ENCODE peak calls at places on chromosomes 11 and 22, in five cellular contexts. One of them, this sample, is unnamed.

GRCh38 chr11:69084371-69084770 is 35.6 kb downstream of the TPCN2 start:
- DNase-seq in GM20000: no peak
- DNase-seq in endothelial cell: no peak
- DNase-seq in BE2C: no peak
- DNase-seq in stomach: no peak
- DNase-seq in this sample: no peak

GRCh38 chr22:24146190-24146616 is 35.1 kb upstream of the SUSD2 start:
- DNase-seq in BE2C: no peak
- DNase-seq in endothelial cell: peak; percentile 44
- DNase-seq in GM20000: peak; percentile 81
- DNase-seq in stomach: peak; percentile 58
- DNase-seq in this sample: no peak

GRCh38 chr11:35235944-35236666 is 97.1 kb downstream of the CD44 start:
- DNase-seq in endothelial cell: no peak
- DNase-seq in stomach: peak; percentile 72
- DNase-seq in BE2C: no peak
- DNase-seq in GM20000: no peak
- DNase-seq in this sample: peak; percentile 42

GRCh38 chr11:78560826-78561484 is 13.7 kb downstream of the NARS2 start:
- DNase-seq in GM20000: no peak
- DNase-seq in stomach: no peak
- DNase-seq in BE2C: no peak
- DNase-seq in endothelial cell: peak; percentile 28
- DNase-seq in this sample: no peak

GRCh38 chr11:65103476-65103875 is 7.5 kb downstream of the VPS51 start:
- DNase-seq in BE2C: no peak
- DNase-seq in stomach: no peak
- DNase-seq in GM20000: no peak
- DNase-seq in endothelial cell: no peak
- DNase-seq in this sample: no peak

GRCh38 chr22:31087744-31088215 is 6.7 kb downstream of the SMTN start:
- DNase-seq in BE2C: no peak
- DNase-seq in endothelial cell: no peak
- DNase-seq in stomach: no peak
- DNase-seq in GM20000: no peak
- DNase-seq in this sample: no peak

GRCh38 chr11:82864268-82864667 is 36.0 kb downstream of the PRCP start:
- DNase-seq in stomach: peak; percentile 42
- DNase-seq in GM20000: peak; percentile 28
- DNase-seq in BE2C: peak; percentile 63
- DNase-seq in endothelial cell: peak; percentile 46
- DNase-seq in this sample: peak; percentile 55

GRCh38 chr11:59247535-59248227 is 35.0 kb upstream of the MPEG1 start:
- DNase-seq in BE2C: no peak
- DNase-seq in stomach: no peak
- DNase-seq in endothelial cell: no peak
- DNase-seq in GM20000: no peak
- DNase-seq in this sample: no peak

GRCh38 chr11:134734894-134735293 is 322.9 kb upstream of the B3GAT1 start:
- DNase-seq in GM20000: no peak
- DNase-seq in endothelial cell: no peak
- DNase-seq in stomach: no peak
- DNase-seq in BE2C: no peak
- DNase-seq in this sample: no peak

GRCh38 chr22:22976033-22976922 is 88.7 kb downstream of the IGLL5 start:
- DNase-seq in BE2C: no peak
- DNase-seq in stomach: no peak
- DNase-seq in endothelial cell: no peak
- DNase-seq in GM20000: no peak
- DNase-seq in this sample: no peak

GRCh38 chr11:67642490-67643120 is 3.0 kb upstream of the TBX10 start:
- DNase-seq in GM20000: no peak
- DNase-seq in endothelial cell: no peak
- DNase-seq in BE2C: no peak
- DNase-seq in stomach: no peak
- DNase-seq in this sample: no peak

GRCh38 chr22:17436981-17437410 is 67.7 kb downstream of the CECR2 start:
- DNase-seq in GM20000: no peak
- DNase-seq in endothelial cell: no peak
- DNase-seq in BE2C: no peak
- DNase-seq in stomach: no peak
- DNase-seq in this sample: no peak

GRCh38 chr11:134293119-134294113 is 17.2 kb downstream of the GLB1L3 start:
- DNase-seq in GM20000: no peak
- DNase-seq in BE2C: no peak
- DNase-seq in stomach: no peak
- DNase-seq in endothelial cell: no peak
- DNase-seq in this sample: no peak

GRCh38 chr11:46299425-46300067 is 22.1 kb downstream of the CREB3L1 start:
- DNase-seq in BE2C: no peak
- DNase-seq in endothelial cell: no peak
- DNase-seq in GM20000: no peak
- DNase-seq in stomach: no peak
- DNase-seq in this sample: no peak

GRCh38 chr11:89355649-89356048 is 135.5 kb downstream of the NOX4 start:
- DNase-seq in GM20000: no peak
- DNase-seq in stomach: no peak
- DNase-seq in BE2C: no peak
- DNase-seq in endothelial cell: no peak
- DNase-seq in this sample: no peak

GRCh38 chr11:6111635-6112034 is 4.2 kb downstream of the OR56B4 start:
- DNase-seq in GM20000: no peak
- DNase-seq in BE2C: no peak
- DNase-seq in endothelial cell: no peak
- DNase-seq in stomach: no peak
- DNase-seq in this sample: no peak

This sample was measured in erythroblast.